ENCODE peak calls at places on chromosomes 1 and 21, in seven cellular contexts. J is HCT116, U is transverse colon, G is OCI-LY7, N is tibial nerve, L is uterus, F is cardiac muscle cell. Z is an unnamed sample.

GRCh38 chr1:45001011-45001481 is 10.1 kb downstream of the HECTD3 start:
- DNase-seq in J (no peak), U (no peak), G (no peak), N (no peak), L (no peak), F (no peak), Z (peak; percentile 65)

GRCh38 chr21:38272215-38272614 is 15.4 kb downstream of the KCNJ15 start:
- DNase-seq in J (no peak), U (no peak), G (no peak), N (no peak), L (no peak), F (no peak), Z (no peak)

GRCh38 chr1:199551967-199552565 is 475.4 kb upstream of the NR5A2 start:
- DNase-seq in J (peak; percentile 40), U (peak; percentile 14), G (peak; percentile 55), N (no peak), L (no peak), F (peak; percentile 76), Z (no peak)

GRCh38 chr1:32780628-32781267 is 36.4 kb downstream of the YARS1 start:
- DNase-seq in J (no peak), U (no peak), G (no peak), N (no peak), L (no peak), F (no peak), Z (no peak)

GRCh38 chr1:39892611-39893595 is 8.8 kb downstream of the MYCL start:
- DNase-seq in J (no peak), U (no peak), G (no peak), N (no peak), L (no peak), F (peak; percentile 72), Z (no peak)

GRCh38 chr21:46456750-46457149 is 1.9 kb upstream of the DIP2A start:
- DNase-seq in J (no peak), U (no peak), G (no peak), N (no peak), L (no peak), F (no peak), Z (no peak)

GRCh38 chr21:45263534-45263933 is 24.2 kb downstream of the POFUT2 start:
- DNase-seq in J (no peak), U (no peak), G (no peak), N (peak; percentile 11), L (no peak), F (no peak), Z (peak; percentile 0)

GRCh38 chr1:47257224-47257623 is 25.2 kb upstream of the TAL1 start:
- DNase-seq in J (no peak), U (no peak), G (no peak), N (no peak), L (no peak), F (no peak), Z (no peak)

GRCh38 chr1:221965252-221965651 is 223.4 kb upstream of the DUSP10 start:
- DNase-seq in J (no peak), U (no peak), G (no peak), N (no peak), L (no peak), F (no peak), Z (no peak)

GRCh38 chr21:28230559-28230958 is 762.1 kb downstream of the LTN1 start:
- DNase-seq in J (no peak), U (no peak), G (no peak), N (no peak), L (no peak), F (no peak), Z (no peak)

GRCh38 chr1:89575207-89575606 is 50.6 kb downstream of the LRRC8B start:
- DNase-seq in J (no peak), U (no peak), G (no peak), N (no peak), L (no peak), F (no peak), Z (no peak)

GRCh38 chr1:172770081-172770480 is 111.2 kb downstream of the FASLG start:
- DNase-seq in J (no peak), U (no peak), G (no peak), N (no peak), L (no peak), F (no peak), Z (no peak)

GRCh38 chr1:17795081-17795809 is 40.1 kb downstream of the ACTL8 start:
- DNase-seq in J (no peak), U (peak; percentile 49), G (peak; percentile 46), N (no peak), L (no peak), F (no peak), Z (no peak)

GRCh38 chr1:56774067-56774609 is 45.1 kb downstream of the FYB2 start:
- DNase-seq in J (no peak), U (no peak), G (no peak), N (no peak), L (no peak), F (no peak), Z (no peak)

GRCh38 chr1:109781807-109782206 is 18.1 kb upstream of the EPS8L3 start:
- DNase-seq in J (no peak), U (no peak), G (no peak), N (no peak), L (no peak), F (no peak), Z (no peak)

GRCh38 chr1:247336390-247336789 is 4.7 kb upstream of the ZNF496 start:
- DNase-seq in J (no peak), U (no peak), G (no peak), N (no peak), L (no peak), F (no peak), Z (peak; percentile 44)

GRCh38 chr1:4601986-4602385 is 52.4 kb upstream of the AJAP1 start:
- DNase-seq in J (no peak), U (no peak), G (no peak), N (no peak), L (no peak), F (no peak), Z (no peak)

GRCh38 chr1:6862906-6863305 is 77.7 kb downstream of the CAMTA1 start:
- DNase-seq in J (no peak), U (no peak), G (no peak), N (no peak), L (no peak), F (no peak), Z (no peak)

GRCh38 chr1:162993866-162994265 is 75.3 kb upstream of the RGS4 start:
- DNase-seq in J (no peak), U (no peak), G (no peak), N (no peak), L (no peak), F (no peak), Z (no peak)

GRCh38 chr1:234971586-234972297 is 156.9 kb downstream of the TOMM20 start:
- DNase-seq in J (no peak), U (no peak), G (no peak), N (no peak), L (peak; percentile 1), F (no peak), Z (no peak)

GRCh38 chr21:25307489-25307888 is 299.8 kb downstream of the MRPL39 start:
- DNase-seq in J (no peak), U (no peak), G (no peak), N (no peak), L (no peak), F (no peak), Z (no peak)

DNA sequence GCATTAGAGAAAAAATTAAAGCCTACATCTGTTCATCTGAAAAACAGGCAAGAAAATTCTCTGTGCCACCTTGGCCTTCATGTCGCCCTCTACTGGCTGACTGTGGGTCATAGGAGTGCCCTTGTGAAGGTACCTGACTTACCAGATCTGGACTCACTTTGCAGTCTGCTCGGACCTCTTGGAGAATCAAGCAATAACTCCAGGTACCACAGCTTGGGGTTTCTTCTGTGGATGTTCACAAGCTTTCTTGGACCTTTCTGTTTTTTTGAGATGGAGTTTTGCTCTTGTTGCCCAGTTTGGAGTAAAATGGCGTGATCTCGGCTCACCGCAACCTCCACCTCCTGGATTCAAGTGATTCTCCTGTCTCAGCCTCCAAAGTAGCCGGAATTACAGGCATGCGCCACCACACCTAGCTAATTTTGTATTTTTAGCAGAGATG is 2.4 kb upstream of the PRAMEF18 start:
- DNase-seq in J (peak; percentile 22), U (peak; percentile 31), G (peak; percentile 44), N (no peak), L (no peak), F (no peak), Z (peak; percentile 15)
- H3K9me3 ChIP-seq in J (no peaks in the 10 kb centered on the region), U (no peaks in the 10 kb centered on the region), G (no peaks in the 10 kb centered on the region), N (no peaks in the 10 kb centered on the region), L (no peaks in the 10 kb centered on the region), F (no peaks in the 10 kb centered on the region), Z (no peaks in the 10 kb centered on the region)

DNA sequence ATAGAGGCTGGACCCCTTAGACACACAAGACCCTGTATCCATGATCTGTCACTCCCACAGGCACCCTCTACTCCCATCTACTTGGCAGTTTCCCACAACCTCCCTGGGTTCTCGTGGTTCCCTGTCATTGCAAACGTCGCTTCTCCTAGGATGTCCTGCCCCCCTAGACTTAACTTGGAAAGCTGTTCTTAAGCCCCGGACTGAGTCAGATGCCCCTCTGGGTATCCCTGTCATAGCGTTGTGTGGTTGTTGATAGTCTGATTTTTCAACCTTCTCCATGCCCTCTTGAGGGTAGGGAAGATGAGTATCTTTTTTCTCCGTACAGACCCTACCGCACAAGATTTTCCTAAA is 11.8 kb downstream of the RCC1 start:
- DNase-seq in J (no peak), U (no peak), G (no peak), N (no peak), L (no peak), F (peak; percentile 28), Z (no peak)
- H3K4me3 ChIP-seq in J (peak overlapping the region; percentile 69), U (peak overlapping the region; percentile 79), G (peak overlapping the region; percentile 78), N (peak overlapping the region; percentile 54), L (peak overlapping the region; percentile 53), F (peak overlapping the region; percentile 57), Z (peak overlapping the region; percentile 71)

DNA sequence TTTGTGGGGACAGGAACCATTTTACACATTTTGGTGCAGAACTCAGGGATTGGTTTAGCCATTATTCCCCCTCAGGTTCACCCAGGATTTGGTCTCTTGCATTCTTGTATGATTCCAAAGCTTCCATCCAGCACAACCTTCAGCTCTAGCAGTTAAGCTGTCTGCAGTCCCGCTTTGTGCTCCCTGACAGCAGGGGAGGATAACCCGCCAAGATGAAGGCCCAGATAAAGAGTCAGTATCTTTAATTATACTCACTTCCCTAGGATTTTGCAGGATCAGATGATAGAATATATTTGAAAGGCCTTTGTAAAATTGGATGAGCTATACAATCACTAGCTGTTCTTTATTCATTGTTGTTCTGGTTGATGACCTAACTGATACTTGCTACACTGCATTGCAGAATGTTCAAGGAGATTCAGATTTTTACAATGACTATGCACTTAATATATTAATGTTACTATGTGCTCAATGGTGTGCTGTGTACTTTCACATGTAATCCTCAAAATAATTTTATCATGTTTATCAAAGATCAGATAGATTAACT is 49.8 kb downstream of the SLC16A1 start:
- DNase-seq in J (no peak), U (no peak), G (no peak), N (no peak), L (no peak), F (no peak), Z (no peak)
- H3K27ac ChIP-seq in J (peak overlapping the region; percentile 16), U (peak overlapping the region; percentile 85), G (no peak overlapping the region), N (no peak overlapping the region), L (peak overlapping the region; percentile 76), F (no peak overlapping the region), Z (peak overlapping the region; percentile 80)

DNA sequence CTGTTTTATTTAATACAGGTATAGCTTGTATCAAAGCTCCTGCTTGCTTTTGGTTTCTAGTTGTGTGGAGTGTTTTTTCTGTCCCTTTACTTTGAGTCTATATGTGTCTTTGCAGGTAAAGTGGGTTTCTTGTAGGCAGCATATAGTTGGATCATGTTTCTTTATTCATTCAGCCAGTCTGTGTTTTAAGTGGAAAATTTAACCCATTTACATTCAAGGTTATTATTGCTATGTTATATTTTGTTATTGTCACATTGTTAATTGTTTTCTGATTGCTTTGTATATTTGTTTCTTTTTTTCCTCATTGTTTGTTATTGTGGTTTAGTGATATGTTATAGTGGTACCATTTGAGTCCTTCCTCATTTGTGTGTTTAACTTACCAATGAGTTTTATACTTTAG is 26.7 kb downstream of the CLDN19 start:
- DNase-seq in J (no peak), U (no peak), G (no peak), N (no peak), L (no peak), F (no peak), Z (no peak)
- H3K9me3 ChIP-seq in J (no peaks in the 10 kb centered on the region), U (peaks cover 11% of the 10 kb centered on the region), G (peaks cover 16% of the 10 kb centered on the region), N (peaks cover 23% of the 10 kb centered on the region), L (no peaks in the 10 kb centered on the region), F (no peaks in the 10 kb centered on the region), Z (peaks cover 2% of the 10 kb centered on the region)

Z was measured in right cardiac atrium.